ENCODE peak calls at places on chromosome 2, in six cellular contexts. One of them, this sample, is unnamed.

GRCh38 chr2:119960821-119961220 is 52.1 kb upstream of the EPB41L5 start:
- DNase-seq in activated B cell treated with CpG ODN at 0.5 μM for 24 hours: no peak
- DNase-seq in WERI-Rb-1: no peak
- DNase-seq in body of pancreas: no peak
- DNase-seq in GM12878: no peak
- DNase-seq in left ventricle myocardium inferior: no peak
- DNase-seq in this sample: no peak

GRCh38 chr2:227508001-227508400 is 36.0 kb downstream of the AGFG1 start:
- DNase-seq in body of pancreas: no peak
- DNase-seq in GM12878: no peak
- DNase-seq in left ventricle myocardium inferior: no peak
- DNase-seq in activated B cell treated with CpG ODN at 0.5 μM for 24 hours: no peak
- DNase-seq in WERI-Rb-1: no peak
- DNase-seq in this sample: no peak

GRCh38 chr2:205188516-205189138 is 493.7 kb upstream of the NRP2 start:
- DNase-seq in GM12878: no peak
- DNase-seq in body of pancreas: peak
- DNase-seq in WERI-Rb-1: no peak
- DNase-seq in activated B cell treated with CpG ODN at 0.5 μM for 24 hours: no peak
- DNase-seq in left ventricle myocardium inferior: peak
- DNase-seq in this sample: no peak

GRCh38 chr2:96869281-96869823 is 528 bp downstream of the SEMA4C start:
- DNase-seq in left ventricle myocardium inferior: peak
- DNase-seq in activated B cell treated with CpG ODN at 0.5 μM for 24 hours: no peak
- DNase-seq in WERI-Rb-1: peak
- DNase-seq in body of pancreas: peak
- DNase-seq in GM12878: no peak
- DNase-seq in this sample: peak

GRCh38 chr2:144529841-144530240 is 9.9 kb upstream of the ZEB2 start:
- DNase-seq in body of pancreas: no peak
- DNase-seq in left ventricle myocardium inferior: no peak
- DNase-seq in GM12878: no peak
- DNase-seq in activated B cell treated with CpG ODN at 0.5 μM for 24 hours: no peak
- DNase-seq in WERI-Rb-1: no peak
- DNase-seq in this sample: no peak

GRCh38 chr2:3598197-3598910 is 3.4 kb downstream of the COLEC11 start:
- DNase-seq in GM12878: no peak
- DNase-seq in WERI-Rb-1: no peak
- DNase-seq in left ventricle myocardium inferior: no peak
- DNase-seq in body of pancreas: no peak
- DNase-seq in activated B cell treated with CpG ODN at 0.5 μM for 24 hours: no peak
- DNase-seq in this sample: no peak

GRCh38 chr2:229921101-229921891 is 513 bp downstream of the TRIP12 start:
- DNase-seq in body of pancreas: peak
- DNase-seq in left ventricle myocardium inferior: peak
- DNase-seq in GM12878: no peak
- DNase-seq in activated B cell treated with CpG ODN at 0.5 μM for 24 hours: no peak
- DNase-seq in WERI-Rb-1: peak
- DNase-seq in this sample: peak

GRCh38 chr2:144524190-144524957 is 4.5 kb upstream of the ZEB2 start:
- DNase-seq in GM12878: no peak
- DNase-seq in left ventricle myocardium inferior: peak
- DNase-seq in activated B cell treated with CpG ODN at 0.5 μM for 24 hours: peak
- DNase-seq in WERI-Rb-1: peak
- DNase-seq in body of pancreas: no peak
- DNase-seq in this sample: peak

GRCh38 chr2:109549016-109549595 is 64.7 kb downstream of the SEPTIN10 start:
- DNase-seq in activated B cell treated with CpG ODN at 0.5 μM for 24 hours: no peak
- DNase-seq in left ventricle myocardium inferior: no peak
- DNase-seq in body of pancreas: no peak
- DNase-seq in GM12878: no peak
- DNase-seq in WERI-Rb-1: no peak
- DNase-seq in this sample: no peak

GRCh38 chr2:109547280-109547679 is 66.5 kb downstream of the SEPTIN10 start:
- DNase-seq in activated B cell treated with CpG ODN at 0.5 μM for 24 hours: no peak
- DNase-seq in body of pancreas: no peak
- DNase-seq in left ventricle myocardium inferior: no peak
- DNase-seq in GM12878: no peak
- DNase-seq in WERI-Rb-1: no peak
- DNase-seq in this sample: no peak

GRCh38 chr2:109542384-109542783 is 71.4 kb downstream of the SEPTIN10 start:
- DNase-seq in body of pancreas: no peak
- DNase-seq in activated B cell treated with CpG ODN at 0.5 μM for 24 hours: no peak
- DNase-seq in left ventricle myocardium inferior: no peak
- DNase-seq in WERI-Rb-1: no peak
- DNase-seq in GM12878: no peak
- DNase-seq in this sample: no peak

GRCh38 chr2:109545828-109546713 is 67.7 kb downstream of the SEPTIN10 start:
- DNase-seq in WERI-Rb-1: peak
- DNase-seq in left ventricle myocardium inferior: peak
- DNase-seq in GM12878: peak
- DNase-seq in body of pancreas: peak
- DNase-seq in activated B cell treated with CpG ODN at 0.5 μM for 24 hours: peak
- DNase-seq in this sample: peak
- TF ChIP-seq CTCF in WERI-Rb-1: peak
- TF ChIP-seq CTCF in left ventricle myocardium inferior: peak
- TF ChIP-seq CTCF in GM12878: peak
- TF ChIP-seq CTCF in body of pancreas: peak
- TF ChIP-seq CTCF in activated B cell treated with CpG ODN at 0.5 μM for 24 hours: peak
- TF ChIP-seq CTCF in this sample: peak

GRCh38 chr2:20633794-20634259 is 17.1 kb downstream of the HS1BP3 start:
- DNase-seq in activated B cell treated with CpG ODN at 0.5 μM for 24 hours: no peak
- DNase-seq in WERI-Rb-1: no peak
- DNase-seq in GM12878: no peak
- DNase-seq in body of pancreas: peak
- DNase-seq in left ventricle myocardium inferior: peak
- DNase-seq in this sample: no peak
- TF ChIP-seq CTCF in activated B cell treated with CpG ODN at 0.5 μM for 24 hours: no peak
- TF ChIP-seq CTCF in WERI-Rb-1: peak
- TF ChIP-seq CTCF in GM12878: no peak
- TF ChIP-seq CTCF in body of pancreas: peak
- TF ChIP-seq CTCF in left ventricle myocardium inferior: no peak
- TF ChIP-seq CTCF in this sample: no peak

DNA sequence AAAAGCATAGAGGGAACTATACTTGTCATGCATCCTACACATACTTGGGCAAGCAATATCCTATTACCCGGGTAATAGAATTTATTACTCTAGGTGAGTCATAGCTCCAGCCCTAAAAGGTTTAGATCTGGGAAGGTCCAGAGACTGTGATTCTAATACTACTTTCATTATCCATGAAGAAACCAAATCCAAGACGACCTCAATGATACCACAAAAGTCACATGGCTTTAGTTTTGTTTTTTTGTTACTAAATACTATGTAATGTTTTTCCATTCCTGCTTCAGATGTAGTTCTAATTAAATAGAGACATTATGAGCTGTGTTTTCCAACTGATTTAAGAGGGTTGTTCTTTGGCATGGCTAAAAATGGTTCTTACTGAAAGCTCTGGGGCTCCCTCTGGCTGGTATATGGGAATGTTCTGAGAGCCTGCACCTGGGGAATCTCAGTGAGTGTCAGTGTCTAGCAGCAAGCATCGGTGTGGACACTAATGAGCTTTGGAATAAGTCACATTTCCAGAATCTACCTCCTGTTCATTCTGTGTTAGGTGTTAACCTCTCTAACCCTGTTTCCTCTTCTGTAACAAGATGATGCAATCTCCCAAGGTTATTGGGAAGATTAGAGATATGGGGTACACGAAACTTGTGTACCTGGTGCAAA is 20.5 kb upstream of the IL1RL2 start:
- DNase-seq in activated B cell treated with CpG ODN at 0.5 μM for 24 hours: no peak
- DNase-seq in WERI-Rb-1: no peak
- DNase-seq in left ventricle myocardium inferior: no peak
- DNase-seq in GM12878: no peak
- DNase-seq in body of pancreas: peak
- DNase-seq in this sample: no peak
- TF ChIP-seq CTCF in activated B cell treated with CpG ODN at 0.5 μM for 24 hours: no peak
- TF ChIP-seq CTCF in WERI-Rb-1: no peak
- TF ChIP-seq CTCF in left ventricle myocardium inferior: peak
- TF ChIP-seq CTCF in GM12878: peak
- TF ChIP-seq CTCF in body of pancreas: peak
- TF ChIP-seq CTCF in this sample: no peak

DNA sequence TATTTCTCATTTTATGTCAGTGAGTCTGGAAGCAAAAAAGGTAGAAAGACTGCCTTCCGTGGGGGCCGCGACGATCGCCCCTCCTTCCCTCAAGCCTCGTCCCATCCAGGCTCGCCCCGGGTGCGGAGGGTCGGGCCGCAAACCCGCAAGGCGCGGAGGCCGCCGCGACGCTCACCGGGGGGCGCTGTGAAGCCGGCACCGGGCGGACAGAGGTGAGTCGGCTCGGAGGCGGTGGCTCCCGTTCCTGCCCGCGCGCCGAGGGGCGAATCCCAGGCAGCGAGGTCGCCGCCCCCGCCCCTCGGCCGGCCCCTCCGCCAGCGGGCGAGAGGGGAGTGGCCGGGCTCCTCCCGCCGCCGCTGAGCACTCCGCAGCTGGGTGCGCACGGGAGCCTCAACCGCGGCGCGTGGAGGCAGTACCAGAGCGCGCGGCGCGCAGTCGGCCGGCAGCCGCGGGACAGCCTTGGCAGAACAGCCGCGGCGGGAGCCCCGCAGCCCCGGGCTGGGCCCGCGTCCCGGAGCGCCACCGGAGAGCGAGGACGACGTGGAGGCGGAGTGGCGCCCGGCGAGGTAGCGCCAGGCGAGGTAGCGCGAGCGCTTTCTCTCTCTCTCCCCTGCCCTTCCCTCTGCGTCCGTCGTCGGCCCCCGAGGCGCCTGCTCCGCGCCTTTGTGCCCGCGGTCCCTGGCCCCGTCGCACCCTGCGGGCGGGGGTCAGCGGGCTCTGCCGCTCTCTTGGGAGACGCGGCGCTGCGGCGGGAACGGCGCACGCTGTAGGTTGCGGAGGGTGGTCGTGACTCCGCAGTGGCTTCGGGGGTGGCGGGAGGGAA is at the start of gene MYO1B:
- DNase-seq in body of pancreas: peak
- DNase-seq in activated B cell treated with CpG ODN at 0.5 μM for 24 hours: peak
- DNase-seq in left ventricle myocardium inferior: peak
- DNase-seq in GM12878: no peak
- DNase-seq in WERI-Rb-1: peak
- DNase-seq in this sample: peak
- TF ChIP-seq CTCF in body of pancreas: peak
- TF ChIP-seq CTCF in activated B cell treated with CpG ODN at 0.5 μM for 24 hours: no peak
- TF ChIP-seq CTCF in left ventricle myocardium inferior: peak
- TF ChIP-seq CTCF in GM12878: peak
- TF ChIP-seq CTCF in WERI-Rb-1: peak
- TF ChIP-seq CTCF in this sample: no peak

GRCh38 chr2:175203621-175204496 is 22.3 kb upstream of the ATP5MC3 start:
- DNase-seq in activated B cell treated with CpG ODN at 0.5 μM for 24 hours: no peak
- DNase-seq in body of pancreas: peak
- DNase-seq in left ventricle myocardium inferior: no peak
- DNase-seq in WERI-Rb-1: peak
- DNase-seq in GM12878: no peak
- DNase-seq in this sample: peak
- TF ChIP-seq CTCF in activated B cell treated with CpG ODN at 0.5 μM for 24 hours: no peak
- TF ChIP-seq CTCF in body of pancreas: peak
- TF ChIP-seq CTCF in left ventricle myocardium inferior: peak
- TF ChIP-seq CTCF in WERI-Rb-1: peak
- TF ChIP-seq CTCF in GM12878: peak
- TF ChIP-seq CTCF in this sample: peak